ENCODE peak calls at places on chromosome 1, in four cellular contexts. W is NCI-H69, Z is fibroblast of pulmonary artery, H is Calu3. J is an unnamed sample.

GRCh38 chr1:156502396-156502748 is 1.8 kb upstream of the MEF2D start:
- DNase-seq in H (no peak), Z (peak), W (no peak), J (no peak)

GRCh38 chr1:153790282-153790995 is 15.2 kb downstream of the SLC27A3 start:
- DNase-seq in Z (peak), H (no peak), W (peak), J (no peak)

GRCh38 chr1:50218344-50218743 is 109.6 kb downstream of the ELAVL4 start:
- DNase-seq in Z (no peak), W (no peak), H (no peak), J (no peak)

GRCh38 chr1:179142889-179143299 is 61.0 kb downstream of the TOR3A start:
- DNase-seq in Z (peak), H (peak), W (no peak), J (peak)

GRCh38 chr1:178341218-178341956 is 155.4 kb downstream of the CLEC20A start:
- DNase-seq in Z (peak), H (peak), W (no peak), J (peak)

GRCh38 chr1:170698711-170699275 is 34.9 kb downstream of the PRRX1 start:
- DNase-seq in Z (peak), H (no peak), W (no peak), J (no peak)

GRCh38 chr1:109919271-109919670 is 8.6 kb downstream of the CSF1 start:
- DNase-seq in W (no peak), H (no peak), Z (no peak), J (no peak)

GRCh38 chr1:172742599-172743500 is 83.9 kb downstream of the FASLG start:
- DNase-seq in Z (peak), H (peak), W (peak), J (peak)

GRCh38 chr1:116717318-116717717 is 36.9 kb upstream of the CD2 start:
- DNase-seq in H (no peak), Z (no peak), W (peak), J (no peak)

GRCh38 chr1:221102206-221102605 is 223.0 kb downstream of the HLX start:
- DNase-seq in H (no peak), Z (no peak), W (no peak), J (no peak)

GRCh38 chr1:205456383-205456867 is 580 bp upstream of the BLACAT1 start:
- DNase-seq in W (peak), Z (no peak), H (peak), J (no peak)

GRCh38 chr1:19287436-19288185 is 959 bp downstream of the AKR7A3 start:
- DNase-seq in W (no peak), H (no peak), Z (no peak), J (no peak)

GRCh38 chr1:11882814-11883538 is 24.2 kb upstream of the NPPB start:
- DNase-seq in W (peak), Z (peak), H (peak), J (no peak)

GRCh38 chr1:168092566-168093355 is 44.0 kb downstream of the GPR161 start:
- DNase-seq in W (peak), H (peak), Z (peak), J (peak)

GRCh38 chr1:163528710-163529348 is 207.1 kb downstream of the NUF2 start:
- DNase-seq in H (peak), Z (peak), W (peak), J (peak)

GRCh38 chr1:39136635-39137034 is 67.9 kb upstream of the MACF1 start:
- DNase-seq in Z (no peak), W (no peak), H (no peak), J (no peak)

J was measured in NCI-H460.